ENCODE peak calls at places on chromosomes 1 and 21, in ten cellular contexts. One of them, this sample, is unnamed.

GRCh38 chr1:47252369-47252768 is 20.3 kb upstream of the TAL1 start:
- DNase-seq in BE2C: no peak
- DNase-seq in cardiac muscle cell: no peak
- DNase-seq in GM23338: no peak
- DNase-seq in heart right ventricle: no peak
- DNase-seq in osteoblast: no peak
- DNase-seq in adrenal gland: no peak
- DNase-seq in PC-9: no peak
- DNase-seq in HAP-1: no peak
- DNase-seq in heart left ventricle: no peak
- DNase-seq in this sample: no peak

GRCh38 chr21:45987121-45987711 is 5.6 kb downstream of the COL6A1 start:
- DNase-seq in cardiac muscle cell: no peak
- DNase-seq in PC-9: no peak
- DNase-seq in heart right ventricle: no peak
- DNase-seq in osteoblast: peak; percentile 88
- DNase-seq in BE2C: peak; percentile 8
- DNase-seq in adrenal gland: no peak
- DNase-seq in GM23338: no peak
- DNase-seq in heart left ventricle: peak; percentile 12
- DNase-seq in HAP-1: no peak
- DNase-seq in this sample: peak; percentile 12

GRCh38 chr1:16076003-16076870 is 2.8 kb upstream of the FAM131C start:
- DNase-seq in BE2C: peak; percentile 56
- DNase-seq in PC-9: peak; percentile 65
- DNase-seq in cardiac muscle cell: no peak
- DNase-seq in GM23338: no peak
- DNase-seq in heart left ventricle: peak; percentile 44
- DNase-seq in HAP-1: no peak
- DNase-seq in adrenal gland: peak; percentile 97
- DNase-seq in osteoblast: peak; percentile 98
- DNase-seq in heart right ventricle: peak; percentile 37
- DNase-seq in this sample: no peak

GRCh38 chr21:15121655-15122120 is 56.9 kb upstream of the NRIP1 start:
- DNase-seq in HAP-1: no peak
- DNase-seq in heart left ventricle: peak; percentile 31
- DNase-seq in BE2C: no peak
- DNase-seq in adrenal gland: peak; percentile 92
- DNase-seq in osteoblast: no peak
- DNase-seq in heart right ventricle: peak; percentile 19
- DNase-seq in GM23338: peak; percentile 29
- DNase-seq in cardiac muscle cell: no peak
- DNase-seq in PC-9: no peak
- DNase-seq in this sample: no peak

GRCh38 chr1:216710042-216710441 is 13.2 kb downstream of the ESRRG start:
- DNase-seq in PC-9: no peak
- DNase-seq in BE2C: no peak
- DNase-seq in heart left ventricle: no peak
- DNase-seq in osteoblast: no peak
- DNase-seq in adrenal gland: no peak
- DNase-seq in cardiac muscle cell: peak; percentile 70
- DNase-seq in GM23338: no peak
- DNase-seq in heart right ventricle: no peak
- DNase-seq in HAP-1: no peak
- DNase-seq in this sample: no peak

GRCh38 chr1:150150511-150151021 is 850 bp downstream of the PLEKHO1 start:
- DNase-seq in HAP-1: no peak
- DNase-seq in adrenal gland: no peak
- DNase-seq in PC-9: no peak
- DNase-seq in cardiac muscle cell: peak; percentile 52
- DNase-seq in heart right ventricle: peak; percentile 38
- DNase-seq in osteoblast: peak; percentile 91
- DNase-seq in heart left ventricle: peak; percentile 54
- DNase-seq in GM23338: peak; percentile 63
- DNase-seq in BE2C: peak; percentile 39
- DNase-seq in this sample: peak; percentile 60

GRCh38 chr21:39612233-39613028 is at the start of gene B3GALT5:
- DNase-seq in heart right ventricle: no peak
- DNase-seq in cardiac muscle cell: peak; percentile 91
- DNase-seq in heart left ventricle: no peak
- DNase-seq in GM23338: peak; percentile 94
- DNase-seq in BE2C: no peak
- DNase-seq in PC-9: no peak
- DNase-seq in HAP-1: no peak
- DNase-seq in adrenal gland: no peak
- DNase-seq in osteoblast: peak; percentile 88
- DNase-seq in this sample: peak; percentile 53

GRCh38 chr1:242764161-242764560 is 239.7 kb upstream of the PLD5 start:
- DNase-seq in BE2C: no peak
- DNase-seq in cardiac muscle cell: no peak
- DNase-seq in GM23338: no peak
- DNase-seq in osteoblast: no peak
- DNase-seq in PC-9: no peak
- DNase-seq in adrenal gland: no peak
- DNase-seq in heart right ventricle: no peak
- DNase-seq in HAP-1: no peak
- DNase-seq in heart left ventricle: no peak
- DNase-seq in this sample: no peak

GRCh38 chr1:66302810-66303209 is 231.1 kb upstream of the SGIP1 start:
- DNase-seq in PC-9: peak; percentile 11
- DNase-seq in osteoblast: no peak
- DNase-seq in adrenal gland: no peak
- DNase-seq in HAP-1: no peak
- DNase-seq in GM23338: no peak
- DNase-seq in heart right ventricle: no peak
- DNase-seq in heart left ventricle: no peak
- DNase-seq in BE2C: no peak
- DNase-seq in cardiac muscle cell: no peak
- DNase-seq in this sample: no peak

DNA sequence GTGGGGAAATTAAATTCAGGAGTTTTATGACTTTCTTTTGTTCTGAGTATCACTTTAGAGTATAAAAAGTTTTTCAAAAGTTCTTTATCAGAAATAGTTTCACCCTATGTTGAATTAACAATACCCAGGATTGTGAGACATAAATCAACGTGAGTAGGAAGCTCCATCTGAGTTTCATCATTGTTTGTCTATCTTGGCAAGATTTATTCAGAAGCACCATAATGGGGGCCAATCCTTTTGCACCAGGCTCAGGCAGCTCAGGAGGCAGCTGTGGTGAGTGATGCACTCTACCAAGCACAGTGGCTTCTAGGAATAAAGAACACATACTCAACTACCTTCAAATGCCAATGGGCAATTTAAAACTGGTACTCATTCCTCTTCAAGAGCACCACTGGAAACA is 12.0 kb downstream of the CREG1 start:
- DNase-seq in GM23338: no peak
- DNase-seq in osteoblast: no peak
- DNase-seq in heart right ventricle: no peak
- DNase-seq in heart left ventricle: no peak
- DNase-seq in adrenal gland: no peak
- DNase-seq in PC-9: no peak
- DNase-seq in cardiac muscle cell: no peak
- DNase-seq in HAP-1: no peak
- DNase-seq in BE2C: no peak
- DNase-seq in this sample: no peak
- H3K4me1 ChIP-seq in GM23338: no peaks in the 10 kb centered on the region
- H3K4me1 ChIP-seq in osteoblast: peaks cover 12% of the 10 kb centered on the region
- H3K4me1 ChIP-seq in heart right ventricle: no peaks in the 10 kb centered on the region
- H3K4me1 ChIP-seq in heart left ventricle: peaks cover 61% of the 10 kb centered on the region
- H3K4me1 ChIP-seq in adrenal gland: no peaks in the 10 kb centered on the region
- H3K4me1 ChIP-seq in PC-9: peaks cover 9% of the 10 kb centered on the region
- H3K4me1 ChIP-seq in cardiac muscle cell: peaks cover 10% of the 10 kb centered on the region
- H3K4me1 ChIP-seq in HAP-1: no peaks in the 10 kb centered on the region
- H3K4me1 ChIP-seq in BE2C: no peaks in the 10 kb centered on the region
- H3K4me1 ChIP-seq in this sample: peaks cover 4% of the 10 kb centered on the region

GRCh38 chr1:27868932-27869718 is 3.2 kb upstream of the THEMIS2 start:
- DNase-seq in heart right ventricle: no peak
- DNase-seq in osteoblast: peak; percentile 61
- DNase-seq in adrenal gland: peak; percentile 29
- DNase-seq in cardiac muscle cell: no peak
- DNase-seq in HAP-1: no peak
- DNase-seq in PC-9: no peak
- DNase-seq in heart left ventricle: no peak
- DNase-seq in BE2C: no peak
- DNase-seq in GM23338: no peak
- DNase-seq in this sample: peak; percentile 50
- H3K4me1 ChIP-seq in heart right ventricle: peaks cover 8% of the 10 kb centered on the region
- H3K4me1 ChIP-seq in osteoblast: peaks cover 11% of the 10 kb centered on the region
- H3K4me1 ChIP-seq in adrenal gland: peaks cover 5% of the 10 kb centered on the region
- H3K4me1 ChIP-seq in cardiac muscle cell: no peaks in the 10 kb centered on the region
- H3K4me1 ChIP-seq in HAP-1: peaks cover 4% of the 10 kb centered on the region
- H3K4me1 ChIP-seq in PC-9: peaks cover 9% of the 10 kb centered on the region
- H3K4me1 ChIP-seq in heart left ventricle: peaks cover 56% of the 10 kb centered on the region
- H3K4me1 ChIP-seq in BE2C: no peaks in the 10 kb centered on the region
- H3K4me1 ChIP-seq in GM23338: no peaks in the 10 kb centered on the region
- H3K4me1 ChIP-seq in this sample: peaks cover 15% of the 10 kb centered on the region

DNA sequence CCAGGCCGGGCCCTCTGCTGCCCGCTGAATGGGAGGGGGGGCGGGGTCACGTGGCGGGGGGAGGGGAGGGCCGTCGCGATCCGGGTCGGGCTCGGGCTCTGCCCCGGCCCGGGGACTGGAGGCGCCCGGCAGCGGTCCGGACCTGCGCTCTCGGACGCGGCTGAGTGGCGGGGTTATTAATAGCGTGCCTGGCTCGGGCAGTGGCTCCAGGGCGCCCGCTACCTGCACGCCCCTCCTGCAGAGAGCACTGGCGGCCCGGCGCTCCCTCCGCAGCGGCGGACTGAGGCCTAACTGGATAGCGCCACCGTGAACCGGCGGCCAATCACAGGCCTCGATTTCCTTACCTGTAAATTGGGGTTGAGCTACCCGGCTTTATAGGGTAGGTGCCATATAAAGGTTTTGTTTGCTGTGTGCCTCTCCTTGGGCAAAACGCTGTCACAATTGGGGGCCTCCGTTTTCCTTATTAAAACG is 28.0 kb downstream of the AHDC1 start:
- DNase-seq in cardiac muscle cell: peak; percentile 94
- DNase-seq in heart right ventricle: peak; percentile 82
- DNase-seq in GM23338: peak; percentile 85
- DNase-seq in PC-9: no peak
- DNase-seq in adrenal gland: peak; percentile 82
- DNase-seq in BE2C: peak; percentile 52
- DNase-seq in osteoblast: peak; percentile 98
- DNase-seq in HAP-1: no peak
- DNase-seq in heart left ventricle: peak; percentile 86
- DNase-seq in this sample: peak; percentile 56
- H3K4me1 ChIP-seq in cardiac muscle cell: peaks cover 65% of the 10 kb centered on the region
- H3K4me1 ChIP-seq in heart right ventricle: peaks cover 93% of the 10 kb centered on the region
- H3K4me1 ChIP-seq in GM23338: peaks cover 39% of the 10 kb centered on the region
- H3K4me1 ChIP-seq in PC-9: no peaks in the 10 kb centered on the region
- H3K4me1 ChIP-seq in adrenal gland: peaks cover 64% of the 10 kb centered on the region
- H3K4me1 ChIP-seq in BE2C: peaks cover 34% of the 10 kb centered on the region
- H3K4me1 ChIP-seq in osteoblast: peaks cover 45% of the 10 kb centered on the region
- H3K4me1 ChIP-seq in HAP-1: no peaks in the 10 kb centered on the region
- H3K4me1 ChIP-seq in heart left ventricle: peaks cover 74% of the 10 kb centered on the region
- H3K4me1 ChIP-seq in this sample: peaks cover 41% of the 10 kb centered on the region

DNA sequence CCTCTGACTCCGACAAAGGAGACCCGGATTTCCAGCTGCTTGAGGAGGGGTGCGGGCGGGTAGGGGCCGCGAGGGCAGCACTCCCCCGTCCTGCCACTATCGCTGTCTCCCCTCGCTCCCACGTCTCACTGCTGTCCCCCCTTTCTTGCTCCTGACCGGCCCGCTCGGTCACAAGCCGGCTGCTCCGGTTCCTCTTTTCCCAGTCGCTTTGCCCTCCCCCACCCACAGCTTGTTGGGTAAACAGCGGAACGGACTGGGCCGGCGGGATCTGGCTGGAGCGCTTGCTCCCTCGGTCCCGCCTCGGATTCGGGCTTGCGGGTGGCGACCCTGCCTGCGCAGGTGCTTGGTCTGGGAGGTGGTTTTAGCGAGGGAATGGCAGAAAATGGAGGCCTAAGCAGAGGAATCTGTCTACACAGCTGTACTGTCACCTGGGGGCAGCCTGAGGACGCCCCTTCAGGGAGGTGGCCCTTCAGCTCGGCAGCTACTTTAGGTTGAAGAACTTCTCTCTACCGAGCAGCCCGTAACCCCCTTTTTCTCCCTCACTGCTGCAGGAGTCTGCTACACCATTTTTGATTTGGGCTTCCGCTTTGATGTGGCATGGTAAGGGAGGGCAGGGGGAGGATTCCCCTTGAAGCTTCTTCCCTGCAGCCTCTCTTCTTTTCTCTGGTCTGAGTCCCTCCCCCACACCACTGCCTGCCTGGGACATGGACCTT is 645 bp downstream of the ATP6V0B start:
- DNase-seq in PC-9: no peak
- DNase-seq in GM23338: peak; percentile 56
- DNase-seq in heart left ventricle: peak; percentile 65
- DNase-seq in cardiac muscle cell: peak; percentile 46
- DNase-seq in adrenal gland: peak; percentile 75
- DNase-seq in osteoblast: peak; percentile 94
- DNase-seq in HAP-1: no peak
- DNase-seq in BE2C: no peak
- DNase-seq in heart right ventricle: peak; percentile 65
- DNase-seq in this sample: peak; percentile 78
- H3K4me1 ChIP-seq in PC-9: peaks cover 53% of the 10 kb centered on the region
- H3K4me1 ChIP-seq in GM23338: peaks cover 32% of the 10 kb centered on the region
- H3K4me1 ChIP-seq in heart left ventricle: peaks cover 66% of the 10 kb centered on the region
- H3K4me1 ChIP-seq in cardiac muscle cell: peaks cover 2% of the 10 kb centered on the region
- H3K4me1 ChIP-seq in adrenal gland: peaks cover 26% of the 10 kb centered on the region
- H3K4me1 ChIP-seq in osteoblast: peaks cover 46% of the 10 kb centered on the region
- H3K4me1 ChIP-seq in HAP-1: peaks cover 31% of the 10 kb centered on the region
- H3K4me1 ChIP-seq in BE2C: no peaks in the 10 kb centered on the region
- H3K4me1 ChIP-seq in heart right ventricle: peaks cover 63% of the 10 kb centered on the region
- H3K4me1 ChIP-seq in this sample: peaks cover 52% of the 10 kb centered on the region

GRCh38 chr1:39392851-39393573 is 98.4 kb upstream of the BMP8A start:
- DNase-seq in BE2C: no peak
- DNase-seq in osteoblast: no peak
- DNase-seq in cardiac muscle cell: no peak
- DNase-seq in GM23338: no peak
- DNase-seq in heart left ventricle: no peak
- DNase-seq in HAP-1: no peak
- DNase-seq in heart right ventricle: no peak
- DNase-seq in PC-9: no peak
- DNase-seq in adrenal gland: no peak
- DNase-seq in this sample: no peak
- H3K4me1 ChIP-seq in BE2C: no peaks in the 10 kb centered on the region
- H3K4me1 ChIP-seq in osteoblast: peaks cover 66% of the 10 kb centered on the region
- H3K4me1 ChIP-seq in cardiac muscle cell: peaks cover 74% of the 10 kb centered on the region
- H3K4me1 ChIP-seq in GM23338: peaks cover 41% of the 10 kb centered on the region
- H3K4me1 ChIP-seq in heart left ventricle: peaks cover 80% of the 10 kb centered on the region
- H3K4me1 ChIP-seq in HAP-1: no peaks in the 10 kb centered on the region
- H3K4me1 ChIP-seq in heart right ventricle: peaks cover 80% of the 10 kb centered on the region
- H3K4me1 ChIP-seq in PC-9: peaks cover 74% of the 10 kb centered on the region
- H3K4me1 ChIP-seq in adrenal gland: peaks cover 37% of the 10 kb centered on the region
- H3K4me1 ChIP-seq in this sample: peaks cover 18% of the 10 kb centered on the region